ENCODE peak calls at places on chromosome 12, in four cellular contexts. E is left ventricle myocardium superior, S is Panc1, B is foreskin keratinocyte. A is an unnamed sample.

GRCh38 chr12:80946591-80946990 is 8.9 kb upstream of the LIN7A start:
- DNase-seq in E (no peak), S (no peak), B (no peak), A (no peak)

GRCh38 chr12:754871-755562 is 2.6 kb downstream of the WNK1 start:
- DNase-seq in E (no peak), S (no peak), B (peak), A (no peak)

GRCh38 chr12:13198921-13199320 is 2.4 kb downstream of the EMP1 start:
- DNase-seq in E (no peak), S (no peak), B (no peak), A (no peak)

GRCh38 chr12:83465632-83466031 is 778.9 kb downstream of the TMTC2 start:
- DNase-seq in E (no peak), S (no peak), B (no peak), A (no peak)

GRCh38 chr12:132004946-132005345 is 55.2 kb downstream of the EP400 start:
- DNase-seq in E (no peak), S (no peak), B (no peak), A (no peak)

GRCh38 chr12:51156366-51156765 is 16.6 kb downstream of the TFCP2 start:
- DNase-seq in E (no peak), S (no peak), B (peak), A (no peak)

GRCh38 chr12:53578783-53579182 is 47.4 kb downstream of the ATF7 start:
- DNase-seq in E (no peak), S (no peak), B (no peak), A (no peak)

GRCh38 chr12:19482551-19483109 is 43.3 kb downstream of the AEBP2 start:
- DNase-seq in E (peak), S (no peak), B (no peak), A (no peak)

GRCh38 chr12:56521590-56522371 is at the start of gene RBMS2:
- DNase-seq in E (peak), S (no peak), B (peak), A (peak)

GRCh38 chr12:79775355-79776073 is 84.8 kb upstream of the PAWR start:
- DNase-seq in E (no peak), S (no peak), B (no peak), A (no peak)

GRCh38 chr12:32140867-32141266 is 34.2 kb downstream of the BICD1 start:
- DNase-seq in E (no peak), S (no peak), B (no peak), A (no peak)

GRCh38 chr12:109612975-109613502 is 39.4 kb downstream of the MVK start:
- DNase-seq in E (no peak), S (no peak), B (peak), A (no peak)

GRCh38 chr12:11827096-11827841 is 177.8 kb downstream of the ETV6 start:
- DNase-seq in E (no peak), S (no peak), B (no peak), A (no peak)

GRCh38 chr12:110355080-110355479 is 48.4 kb downstream of the ANAPC7 start:
- DNase-seq in E (no peak), S (peak), B (no peak), A (peak)

GRCh38 chr12:30880061-30880460 is 46.5 kb upstream of the TSPAN11 start:
- DNase-seq in E (no peak), S (no peak), B (no peak), A (no peak)